ENCODE peak calls at places on chromosomes 3 and 15, in seven cellular contexts. L is cardiac muscle cell, K is dorsolateral prefrontal cortex, Y is heart left ventricle, A is A549, M is left ventricle myocardium inferior, S is natural killer cell. D is an unnamed sample.

GRCh38 chr15:71083349-71083748 is 31.9 kb upstream of the THSD4 start:
- DNase-seq in L (peak), K (no peak), Y (no peak), A (no peak), M (peak), S (no peak), D (no peak)

GRCh38 chr15:72994778-72995177 is 57.5 kb upstream of the NEO1 start:
- DNase-seq in L (peak), K (peak), Y (no peak), A (no peak), M (peak), S (no peak), D (no peak)

GRCh38 chr3:106617276-106617675 is 748.5 kb upstream of the CBLB start:
- DNase-seq in L (no peak), K (no peak), Y (no peak), A (no peak), M (no peak), S (no peak), D (no peak)

GRCh38 chr3:53166781-53167291 is 5.8 kb downstream of the PRKCD start:
- DNase-seq in L (peak), K (no peak), Y (peak), A (no peak), M (peak), S (no peak), D (no peak)

GRCh38 chr15:71195242-71195641 is 80.0 kb downstream of the THSD4 start:
- DNase-seq in L (peak), K (no peak), Y (no peak), A (peak), M (no peak), S (no peak), D (no peak)

GRCh38 chr15:39511000-39511914 is 69.6 kb upstream of the THBS1 start:
- DNase-seq in L (peak), K (no peak), Y (peak), A (peak), M (peak), S (no peak), D (no peak)

GRCh38 chr15:88479169-88479568 is 11.7 kb downstream of the MRPS11 start:
- DNase-seq in L (no peak), K (no peak), Y (no peak), A (peak), M (no peak), S (no peak), D (no peak)

GRCh38 chr3:185912929-185913901 is 24.6 kb downstream of the TRA2B start:
- DNase-seq in L (no peak), K (no peak), Y (no peak), A (no peak), M (no peak), S (no peak), D (no peak)

GRCh38 chr15:62506217-62506805 is 341.2 kb upstream of the C2CD4B start:
- DNase-seq in L (peak), K (no peak), Y (no peak), A (peak), M (no peak), S (no peak), D (no peak)

GRCh38 chr3:186515115-186515514 is 29.1 kb downstream of the CRYGS start:
- DNase-seq in L (no peak), K (no peak), Y (no peak), A (no peak), M (no peak), S (no peak), D (peak)

GRCh38 chr15:74382004-74382816 is 14.8 kb upstream of the CYP11A1 start:
- DNase-seq in L (peak), K (peak), Y (peak), A (peak), M (peak), S (peak), D (peak)
- TF ChIP-seq CTCF in L (peak), K (peak), Y (peak), A (peak), M (peak), S (peak), D (peak)

GRCh38 chr3:58463942-58464271 is 28.0 kb upstream of the KCTD6 start:
- DNase-seq in L (no peak), K (no peak), Y (no peak), A (no peak), M (no peak), S (no peak), D (no peak)
- TF ChIP-seq CTCF in L (no peak), K (peak), Y (no peak), A (no peak), M (no peak), S (peak), D (no peak)

DNA sequence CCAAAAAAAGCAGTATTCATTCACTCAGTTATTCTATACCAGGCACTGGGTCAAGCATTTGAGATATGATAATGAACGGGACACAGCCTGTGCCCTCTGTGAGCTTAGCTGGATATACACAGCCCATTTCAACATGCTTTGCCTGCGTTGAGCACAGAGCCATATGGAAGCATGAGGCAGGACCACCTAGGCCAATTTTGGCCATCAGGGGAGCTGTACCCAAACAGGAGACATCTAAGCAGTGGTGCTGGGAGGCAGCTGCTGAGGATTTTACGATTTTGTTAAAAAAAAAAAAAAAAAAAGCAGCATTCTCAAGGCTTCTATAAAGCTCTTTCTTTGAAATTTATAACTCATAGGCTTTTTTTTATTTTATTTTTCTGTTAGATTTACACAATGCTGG is 87.2 kb upstream of the SLC2A2 start:
- DNase-seq in L (no peak), K (no peak), Y (no peak), A (peak), M (no peak), S (no peak), D (no peak)
- TF ChIP-seq CTCF in L (peak), K (no peak), Y (no peak), A (no peak), M (peak), S (no peak), D (no peak)

GRCh38 chr3:133276594-133276993 is 123.3 kb upstream of the BFSP2 start:
- DNase-seq in L (no peak), K (peak), Y (no peak), A (no peak), M (no peak), S (no peak), D (peak)

GRCh38 chr3:133271491-133271890 is 128.4 kb upstream of the BFSP2 start:
- DNase-seq in L (peak), K (no peak), Y (no peak), A (no peak), M (no peak), S (no peak), D (no peak)

GRCh38 chr3:133273346-133273745 is 126.5 kb upstream of the BFSP2 start:
- DNase-seq in L (no peak), K (no peak), Y (no peak), A (no peak), M (no peak), S (no peak), D (no peak)

GRCh38 chr3:133277813-133278212 is 122.0 kb upstream of the BFSP2 start:
- DNase-seq in L (peak), K (no peak), Y (no peak), A (no peak), M (no peak), S (no peak), D (no peak)

DNA sequence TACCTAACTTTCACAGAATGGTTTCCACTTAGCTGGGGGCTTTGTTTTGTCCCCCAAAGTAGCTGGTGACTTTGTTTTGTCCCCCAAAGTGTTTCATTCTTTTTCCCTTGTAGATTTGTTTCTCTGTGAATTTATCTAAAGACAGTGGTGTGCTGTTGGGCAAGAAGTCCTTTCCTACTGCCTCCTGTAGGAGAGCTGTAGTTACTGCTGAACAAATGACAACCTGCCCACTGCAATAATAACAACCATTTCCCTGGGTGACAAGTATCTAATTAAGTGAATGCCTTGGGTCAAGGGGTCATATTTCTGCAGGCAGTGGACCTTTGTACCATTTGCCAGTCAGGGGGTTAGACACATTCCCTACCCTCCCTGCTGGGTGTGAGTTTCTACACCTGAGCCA is 125.4 kb upstream of the BFSP2 start:
- DNase-seq in L (no peak), K (no peak), Y (no peak), A (no peak), M (no peak), S (no peak), D (no peak)
- TF ChIP-seq CTCF in L (no peak), K (no peak), Y (no peak), A (no peak), M (no peak), S (no peak), D (peak)

DNA sequence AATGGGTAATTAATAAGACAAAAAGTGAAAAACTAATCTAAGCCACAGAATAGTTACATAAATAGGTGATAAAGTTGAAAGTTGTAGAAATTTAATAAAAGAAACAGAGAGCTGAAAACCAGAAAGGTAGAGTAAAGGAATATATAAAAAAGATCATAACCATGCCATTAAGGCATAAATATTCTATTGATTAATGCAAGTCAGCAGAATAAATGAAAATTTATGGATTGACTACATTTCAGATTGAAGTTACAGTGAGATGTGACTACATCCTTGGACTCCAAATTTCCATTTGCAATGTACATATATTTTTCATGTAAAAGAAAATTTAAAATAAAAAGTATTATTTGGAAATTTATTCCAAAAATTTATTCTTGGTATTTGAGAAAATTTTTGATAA is 1225.7 kb downstream of the OTOL1 start:
- DNase-seq in L (no peak), K (no peak), Y (no peak), A (no peak), M (no peak), S (no peak), D (no peak)
- TF ChIP-seq CTCF in L (no peak), K (no peak), Y (no peak), A (no peak), M (no peak), S (no peak), D (no peak)